ENCODE peak calls at places on chromosomes 11 and 22, in seven cellular contexts. U is stimulated activated CD4-positive, alpha-beta T cell treated with anti-CD3 and anti-CD28 coated beads, Interleukin-2, amount 100 ng/mL, for 48 hours; J is GM03348; W is BJ; D is stimulated activated naive CD4-positive, alpha-beta T cell; X is activated naive CD8-positive, alpha-beta T cell treated with anti-CD3 and anti-CD28 coated beads, Interleukin-2, amount 50 U/mL, for 24 hours; F is NCI-H345. G is an unnamed sample.

GRCh38 chr11:116984589-116984988 is 113.6 kb downstream of the SIK3 start:
- DNase-seq in U (no peak), J (peak), X (no peak), W (peak), D (no peak), F (no peak), G (peak)

GRCh38 chr11:10606536-10607208 is 38.2 kb upstream of the LYVE1 start:
- DNase-seq in X (no peak), F (no peak), U (no peak), W (no peak), J (peak), D (no peak), G (peak)

GRCh38 chr22:41261541-41262249 is 21.0 kb upstream of the CHADL start:
- DNase-seq in J (no peak), U (no peak), X (no peak), D (no peak), W (no peak), F (no peak), G (no peak)

GRCh38 chr11:40306938-40307548 is 1152.4 kb downstream of the LRRC4C start:
- DNase-seq in X (no peak), W (no peak), D (no peak), F (peak), U (no peak), J (peak), G (peak)

GRCh38 chr22:41094036-41094435 is 1.6 kb downstream of the EP300 start:
- DNase-seq in X (no peak), F (no peak), W (no peak), U (no peak), J (peak), D (no peak), G (peak)

GRCh38 chr11:45432100-45432499 is 146.0 kb upstream of the SYT13 start:
- DNase-seq in J (no peak), W (no peak), F (no peak), X (no peak), D (no peak), U (no peak), G (no peak)

GRCh38 chr22:35842954-35843353 is 125.3 kb downstream of the APOL5 start:
- DNase-seq in F (peak), W (no peak), U (no peak), D (no peak), X (no peak), J (peak), G (peak)

GRCh38 chr22:33789690-33790253 is 130.5 kb downstream of the LARGE1 start:
- DNase-seq in D (no peak), F (no peak), X (no peak), W (no peak), J (no peak), U (no peak), G (no peak)

GRCh38 chr11:123429336-123429735 is 733 bp upstream of the GRAMD1B start:
- DNase-seq in U (no peak), J (peak), X (no peak), F (no peak), D (no peak), W (peak), G (no peak)

GRCh38 chr11:124863137-124863825 is 2.0 kb upstream of the ROBO3 start:
- DNase-seq in D (no peak), W (no peak), U (no peak), X (no peak), F (no peak), J (peak), G (no peak)

GRCh38 chr11:69682221-69682620 is 7.1 kb upstream of the LTO1 start:
- DNase-seq in W (no peak), U (no peak), X (no peak), F (no peak), D (no peak), J (no peak), G (no peak)

GRCh38 chr11:102620179-102620578 is 5.0 kb downstream of the MMP20 start:
- DNase-seq in X (no peak), W (no peak), F (no peak), D (no peak), J (no peak), U (no peak), G (no peak)

GRCh38 chr11:66870616-66871520 is 14.0 kb downstream of the LRFN4 start:
- DNase-seq in U (no peak), F (no peak), W (no peak), D (no peak), X (no peak), J (no peak), G (no peak)

GRCh38 chr11:36023922-36024321 is 80.1 kb downstream of the LDLRAD3 start:
- DNase-seq in D (no peak), J (peak), F (no peak), U (no peak), X (no peak), W (no peak), G (no peak)

GRCh38 chr22:36277482-36278291 is 24.8 kb downstream of the APOL1 start:
- DNase-seq in U (peak), D (peak), F (peak), X (peak), J (peak), W (no peak), G (peak)

GRCh38 chr11:117583063-117583801 is 213.8 kb downstream of the DSCAML1 start:
- DNase-seq in X (no peak), D (no peak), U (no peak), W (no peak), F (no peak), J (peak), G (no peak)

GRCh38 chr11:111352935-111353695 is 26.0 kb downstream of the POU2AF1 start:
- DNase-seq in D (no peak), W (no peak), F (no peak), J (no peak), U (no peak), X (no peak), G (no peak)

GRCh38 chr22:32574397-32574796 is 99.8 kb downstream of the FBXO7 start:
- DNase-seq in W (no peak), F (no peak), X (peak), U (no peak), D (no peak), J (no peak), G (no peak)

GRCh38 chr11:61961570-61962212 is 5.7 kb downstream of the FTH1 start:
- DNase-seq in U (no peak), W (no peak), X (no peak), J (no peak), D (no peak), F (no peak), G (peak)

GRCh38 chr11:57434640-57435546 is 8.0 kb upstream of the SLC43A3 start:
- DNase-seq in D (no peak), X (no peak), F (no peak), U (no peak), W (peak), J (peak), G (peak)

GRCh38 chr11:9516113-9516512 is 55.3 kb downstream of the ZNF143 start:
- DNase-seq in W (no peak), J (no peak), D (no peak), X (no peak), F (peak), U (no peak), G (no peak)

GRCh38 chr11:110422306-110422924 is 7.3 kb upstream of the FDX1 start:
- DNase-seq in D (no peak), J (no peak), W (no peak), X (no peak), U (no peak), F (no peak), G (no peak)

G was measured in fibroblast of gingiva.